ENCODE peak calls at places on chromosomes 11 and 22, in six cellular contexts. P is activated CD4-positive, alpha-beta T cell treated with anti-CD3 and anti-CD28 coated beads, Interleukin-2, amount 50 U/mL, for 48 hours; I is cardiac fibroblast; H is Calu3; Q is GM12891; X is amniotic stem cell. M is an unnamed sample.

GRCh38 chr11:15849265-15849664 is 507.1 kb downstream of the SOX6 start:
- DNase-seq in P (no peak), I (no peak), H (no peak), Q (no peak), X (no peak), M (no peak)

GRCh38 chr11:44005956-44006355 is 41.8 kb upstream of the ACCSL start:
- DNase-seq in P (no peak), I (no peak), H (no peak), Q (no peak), X (no peak), M (no peak)

GRCh38 chr11:36540998-36541397 is 26.8 kb upstream of the RAG1 start:
- DNase-seq in P (peak), I (peak), H (peak), Q (peak), X (no peak), M (peak)

GRCh38 chr22:46881373-46882118 is 119.1 kb downstream of the TBC1D22A start:
- DNase-seq in P (no peak), I (no peak), H (no peak), Q (no peak), X (no peak), M (no peak)

GRCh38 chr11:68275721-68276488 is 4.1 kb upstream of the C11orf24 start:
- DNase-seq in P (no peak), I (no peak), H (peak), Q (no peak), X (no peak), M (no peak)

GRCh38 chr11:14809466-14809865 is 82.6 kb downstream of the CYP2R1 start:
- DNase-seq in P (no peak), I (no peak), H (no peak), Q (no peak), X (no peak), M (no peak)

GRCh38 chr11:86174101-86175046 is 70.2 kb upstream of the EED start:
- DNase-seq in P (no peak), I (peak), H (peak), Q (no peak), X (peak), M (peak)

GRCh38 chr11:197741-198235 is 4.9 kb downstream of the SCGB1C1 start:
- DNase-seq in P (no peak), I (no peak), H (no peak), Q (no peak), X (no peak), M (no peak)

GRCh38 chr22:45582955-45583320 is 80.3 kb downstream of the FBLN1 start:
- DNase-seq in P (no peak), I (no peak), H (no peak), Q (no peak), X (no peak), M (no peak)

GRCh38 chr22:43110444-43110926 is at the start of gene BIK:
- DNase-seq in P (peak), I (peak), H (peak), Q (peak), X (no peak), M (no peak)

GRCh38 chr11:68396526-68396925 is 64.0 kb upstream of the PPP6R3 start:
- DNase-seq in P (no peak), I (no peak), H (no peak), Q (no peak), X (no peak), M (no peak)

GRCh38 chr22:33819743-33820142 is 100.5 kb downstream of the LARGE1 start:
- DNase-seq in P (no peak), I (no peak), H (no peak), Q (no peak), X (no peak), M (no peak)

GRCh38 chr22:36331306-36331911 is 56.4 kb downstream of the MYH9 start:
- DNase-seq in P (peak), I (peak), H (peak), Q (peak), X (peak), M (peak)

GRCh38 chr11:13983081-13983751 is 20.7 kb downstream of the SPON1 start:
- DNase-seq in P (no peak), I (no peak), H (no peak), Q (no peak), X (no peak), M (no peak)

GRCh38 chr11:9600651-9601040 is 27.2 kb downstream of the WEE1 start:
- DNase-seq in P (peak), I (no peak), H (peak), Q (no peak), X (no peak), M (no peak)

GRCh38 chr11:57792060-57792541 is 30.5 kb downstream of the CTNND1 start:
- DNase-seq in P (peak), I (peak), H (no peak), Q (peak), X (no peak), M (no peak)

GRCh38 chr22:25367756-25368155 is 148.3 kb downstream of the CRYBB2 start:
- DNase-seq in P (no peak), I (no peak), H (no peak), Q (no peak), X (no peak), M (no peak)

GRCh38 chr22:36937319-36938027 is 24.0 kb downstream of the CSF2RB start:
- DNase-seq in P (no peak), I (no peak), H (no peak), Q (no peak), X (no peak), M (no peak)

GRCh38 chr11:16881074-16881709 is 133.0 kb downstream of the PLEKHA7 start:
- DNase-seq in P (no peak), I (peak), H (peak), Q (no peak), X (no peak), M (no peak)

GRCh38 chr11:96168623-96169022 is 174.4 kb downstream of the MAML2 start:
- DNase-seq in P (no peak), I (peak), H (peak), Q (no peak), X (peak), M (no peak)

GRCh38 chr11:133300666-133301065 is 231.6 kb downstream of the OPCML start:
- DNase-seq in P (no peak), I (no peak), H (no peak), Q (no peak), X (no peak), M (no peak)

GRCh38 chr11:99351620-99352019 is 330.9 kb downstream of the CNTN5 start:
- DNase-seq in P (no peak), I (peak), H (no peak), Q (no peak), X (no peak), M (no peak)

GRCh38 chr22:49668402-49668801 is 159.3 kb downstream of the BRD1 start:
- DNase-seq in P (no peak), I (no peak), H (no peak), Q (no peak), X (no peak), M (no peak)

GRCh38 chr22:21573750-21574494 is 6.4 kb downstream of the UBE2L3 start:
- DNase-seq in P (no peak), I (no peak), H (no peak), Q (no peak), X (no peak), M (no peak)